ENCODE peak calls at places on chromosomes 11 and 22, in four cellular contexts. V, N, Q and O are unnamed samples.

GRCh38 chr11:112958670-112959069 is 2.5 kb upstream of the NCAM1 start:
- DNase-seq in Q (no peak), V (no peak), N (no peak), O (no peak)

GRCh38 chr11:10480760-10481159 is 25.7 kb downstream of the AMPD3 start:
- DNase-seq in V (no peak), Q (no peak), N (no peak), O (no peak)

GRCh38 chr11:118163494-118163893 is 10.9 kb upstream of the SCN4B start:
- DNase-seq in Q (no peak), N (no peak), V (no peak), O (no peak)

GRCh38 chr11:1853376-1854131 is 670 bp downstream of the LSP1 start:
- DNase-seq in N (no peak), Q (no peak), V (no peak), O (no peak)

GRCh38 chr11:113664069-113664980 is 41.8 kb downstream of the TMPRSS5 start:
- DNase-seq in Q (no peak), V (peak), N (no peak), O (no peak)

GRCh38 chr11:82831364-82831763 is 68.9 kb downstream of the PRCP start:
- DNase-seq in V (no peak), Q (no peak), N (no peak), O (no peak)

GRCh38 chr11:3106736-3107524 is 49.7 kb upstream of the CARS1 start:
- DNase-seq in Q (peak), V (no peak), N (no peak), O (no peak)

GRCh38 chr11:96827164-96827563 is 437.4 kb downstream of the JRKL start:
- DNase-seq in Q (no peak), V (no peak), N (no peak), O (no peak)

GRCh38 chr11:11786234-11786633 is 55.5 kb upstream of the USP47 start:
- DNase-seq in V (no peak), N (no peak), Q (no peak), O (peak)

GRCh38 chr11:74575999-74576398 is 16.4 kb upstream of the POLD3 start:
- DNase-seq in V (no peak), Q (no peak), N (no peak), O (no peak)

GRCh38 chr11:12418019-12418611 is 40.7 kb downstream of the PARVA start:
- DNase-seq in V (peak), Q (no peak), N (no peak), O (no peak)

GRCh38 chr11:130144129-130144528 is 15.5 kb upstream of the ST14 start:
- DNase-seq in N (no peak), Q (no peak), V (no peak), O (no peak)

GRCh38 chr11:119433369-119433749 is 10.4 kb upstream of the THY1 start:
- DNase-seq in Q (no peak), N (no peak), V (no peak), O (no peak)

GRCh38 chr22:37211075-37211852 is 1.0 kb downstream of the SSTR3 start:
- DNase-seq in N (no peak), V (no peak), Q (no peak), O (no peak)

GRCh38 chr11:27795955-27796861 is 96.0 kb upstream of the BDNF start:
- DNase-seq in N (no peak), V (no peak), Q (peak), O (no peak)

GRCh38 chr11:107928767-107929507 is 689 bp downstream of the RAB39A start:
- DNase-seq in V (no peak), Q (peak), N (no peak), O (peak)

GRCh38 chr11:79236541-79236971 is 204.3 kb downstream of the TENM4 start:
- DNase-seq in Q (no peak), V (no peak), N (no peak), O (no peak)

GRCh38 chr11:114275295-114275694 is 20.9 kb upstream of the NNMT start:
- DNase-seq in N (no peak), Q (peak), V (no peak), O (no peak)

GRCh38 chr11:68816917-68817419 is 24.7 kb downstream of the CPT1A start:
- DNase-seq in N (no peak), V (no peak), Q (no peak), O (no peak)

GRCh38 chr22:44354288-44354687 is 41.5 kb upstream of the SHISAL1 start:
- DNase-seq in N (no peak), Q (no peak), V (no peak), O (no peak)

GRCh38 chr11:95531116-95531515 is 258.5 kb downstream of the FAM76B start:
- DNase-seq in V (no peak), N (no peak), Q (no peak), O (peak)

GRCh38 chr11:70298243-70298915 is 27.9 kb downstream of the PPFIA1 start:
- DNase-seq in Q (no peak), V (no peak), N (no peak), O (no peak)

GRCh38 chr22:17085277-17086091 is 684 bp downstream of the IL17RA start:
- DNase-seq in Q (peak), N (no peak), V (no peak), O (no peak)

GRCh38 chr11:28071305-28071704 is 36.7 kb downstream of the KIF18A start:
- DNase-seq in N (no peak), V (no peak), Q (no peak), O (no peak)

GRCh38 chr11:110470716-110471115 is 41.0 kb downstream of the FDX1 start:
- DNase-seq in V (no peak), N (no peak), Q (no peak), O (no peak)

GRCh38 chr11:9825315-9825714 is 161.4 kb downstream of the SWAP70 start:
- DNase-seq in V (no peak), N (no peak), Q (no peak), O (no peak)

GRCh38 chr22:45602824-45603301 is 68.8 kb upstream of the ATXN10 start:
- DNase-seq in V (peak), Q (peak), N (no peak), O (no peak)

GRCh38 chr11:7579226-7579825 is 65.5 kb downstream of the PPFIBP2 start:
- DNase-seq in V (no peak), N (no peak), Q (no peak), O (no peak)

GRCh38 chr11:65650547-65651338 is 12.0 kb downstream of the RELA start:
- DNase-seq in V (peak), Q (no peak), N (no peak), O (no peak)

GRCh38 chr11:11505190-11505589 is 116.6 kb downstream of the GALNT18 start:
- DNase-seq in N (no peak), V (no peak), Q (no peak), O (no peak)

GRCh38 chr11:23320131-23320530 is 459.9 kb upstream of the CCDC179 start:
- DNase-seq in Q (no peak), N (no peak), V (no peak), O (no peak)

GRCh38 chr11:76769645-76770586 is 13.2 kb upstream of the TSKU start:
- DNase-seq in V (no peak), Q (no peak), N (no peak), O (no peak)

GRCh38 chr11:284081-285020 is 4.6 kb upstream of the PGGHG start:
- DNase-seq in Q (peak), N (no peak), V (no peak), O (no peak)

GRCh38 chr11:134552749-134553148 is 140.7 kb upstream of the B3GAT1 start:
- DNase-seq in N (no peak), Q (no peak), V (no peak), O (no peak)

GRCh38 chr11:134556186-134556585 is 144.1 kb upstream of the B3GAT1 start:
- DNase-seq in V (no peak), N (no peak), Q (peak), O (no peak)

GRCh38 chr11:134554861-134555260 is 142.8 kb upstream of the B3GAT1 start:
- DNase-seq in N (no peak), Q (peak), V (no peak), O (no peak)

GRCh38 chr11:134555510-134555909 is 143.5 kb upstream of the B3GAT1 start:
- DNase-seq in V (no peak), Q (peak), N (no peak), O (no peak)

GRCh38 chr11:134554106-134554505 is 142.1 kb upstream of the B3GAT1 start:
- DNase-seq in N (no peak), Q (peak), V (no peak), O (no peak)
- TF ChIP-seq GABPA in N (no peak), Q (no peak), V (no peak), O (no peak)

GRCh38 chr22:47014946-47015345 is 252.5 kb downstream of the TBC1D22A start:
- DNase-seq in N (no peak), Q (no peak), V (no peak), O (no peak)

GRCh38 chr22:47014636-47014930 is 252.1 kb downstream of the TBC1D22A start:
- DNase-seq in Q (no peak), N (no peak), V (no peak), O (no peak)

GRCh38 chr22:47013861-47014635 is 251.6 kb downstream of the TBC1D22A start:
- DNase-seq in N (no peak), V (no peak), Q (no peak), O (no peak)

GRCh38 chr22:47011131-47011854 is 248.8 kb downstream of the TBC1D22A start:
- DNase-seq in V (no peak), Q (no peak), N (no peak), O (no peak)

GRCh38 chr22:47012589-47013365 is 250.3 kb downstream of the TBC1D22A start:
- DNase-seq in N (no peak), Q (no peak), V (peak), O (peak)
- TF ChIP-seq CTCF in N (no peak), Q (peak), V (no peak), O (no peak)

DNA sequence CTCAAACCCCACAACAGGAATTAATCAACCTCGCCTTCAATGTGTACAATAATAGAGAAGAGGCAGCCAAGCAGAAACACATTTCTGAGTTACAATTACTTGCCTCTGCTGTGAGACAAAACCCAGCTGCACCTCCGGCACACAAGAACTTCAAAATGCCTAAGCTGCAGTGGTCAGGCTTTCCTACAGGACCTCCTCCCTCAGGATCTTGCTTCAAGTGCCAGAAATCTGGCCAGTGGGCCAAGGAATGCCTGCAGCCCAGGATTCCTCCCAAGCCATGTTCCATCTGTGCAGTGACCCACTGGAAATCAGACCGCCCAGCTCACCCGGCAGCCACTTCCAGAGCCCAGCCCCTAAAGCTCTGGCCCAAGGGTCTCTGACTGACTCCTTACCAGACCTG is 3.4 kb upstream of the NDUFC2 start:
- DNase-seq in N (no peak), Q (no peak), V (no peak), O (no peak)
- TF ChIP-seq GABPA in N (no peak), Q (no peak), V (no peak), O (no peak)

DNA sequence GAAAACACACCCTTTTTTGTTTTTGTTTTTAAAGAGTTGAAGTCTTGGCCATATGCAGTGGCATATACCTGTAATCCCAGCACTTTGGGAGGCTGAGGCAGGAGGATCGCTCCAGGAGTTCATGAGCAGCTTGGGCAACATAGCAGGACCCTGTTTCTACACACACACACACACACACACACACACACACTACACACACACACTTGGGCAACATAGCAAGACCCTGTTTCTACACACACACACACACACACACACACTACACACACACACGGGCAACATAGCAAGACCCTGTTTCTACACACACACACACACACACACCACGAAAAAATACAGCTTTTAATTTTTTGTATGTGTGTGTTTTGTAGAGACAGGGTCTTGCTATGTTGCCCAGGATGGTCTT is 54.5 kb downstream of the HIPK3 start:
- DNase-seq in V (no peak), Q (no peak), N (no peak), O (no peak)
- TF ChIP-seq CTCF in V (no peak), Q (no peak), N (no peak), O (no peak)